ENCODE peak calls at places on chromosome 19, in five cellular contexts. G is HepG2, F is K562, M is H1, L is A549. W is an unnamed sample.

GRCh38 chr19:35395762-35396199 is 24.9 kb downstream of the GPR42 start:
- DNase-seq in G (peak; percentile 65), F (no peak), M (no peak), L (no peak), W (no peak)

GRCh38 chr19:38836438-38837303 is 5.1 kb upstream of the ECH1 start:
- DNase-seq in G (no peak), F (no peak), M (no peak), L (no peak), W (no peak)

GRCh38 chr19:5048091-5048726 is 79.3 kb downstream of the KDM4B start:
- DNase-seq in G (peak; percentile 27), F (peak; percentile 83), M (peak; percentile 65), L (peak; percentile 70), W (no peak)

GRCh38 chr19:30556230-30556711 is 184.1 kb downstream of the ZNF536 start:
- DNase-seq in G (no peak), F (no peak), M (no peak), L (no peak), W (no peak)

GRCh38 chr19:43132696-43133095 is 50.2 kb upstream of the PSG2 start:
- DNase-seq in G (no peak), F (no peak), M (no peak), L (no peak), W (no peak)

GRCh38 chr19:39351537-39352037 is 9.4 kb downstream of the SAMD4B start:
- DNase-seq in G (no peak), F (peak; percentile 70), M (no peak), L (no peak), W (no peak)

GRCh38 chr19:54209748-54210494 is 9.3 kb downstream of the RPS9 start:
- DNase-seq in G (peak; percentile 98), F (peak; percentile 96), M (no peak), L (peak; percentile 90), W (peak; percentile 40)

GRCh38 chr19:38727868-38728660 is 16.2 kb downstream of the CAPN12 start:
- DNase-seq in G (no peak), F (peak; percentile 89), M (no peak), L (no peak), W (no peak)

GRCh38 chr19:30103981-30104380 is 161.9 kb downstream of the URI1 start:
- DNase-seq in G (no peak), F (no peak), M (no peak), L (no peak), W (no peak)

GRCh38 chr19:18453269-18454024 is 15.5 kb upstream of the ISYNA1 start:
- DNase-seq in G (no peak), F (no peak), M (no peak), L (no peak), W (no peak)

GRCh38 chr19:17765069-17765618 is 13.9 kb downstream of the FCHO1 start:
- DNase-seq in G (peak; percentile 88), F (no peak), M (no peak), L (peak; percentile 21), W (no peak)

GRCh38 chr19:7927605-7928333 is 1.8 kb upstream of the CTXN1 start:
- DNase-seq in G (no peak), F (no peak), M (no peak), L (no peak), W (no peak)

GRCh38 chr19:19405919-19406877 is 723 bp downstream of the GATAD2A start:
- DNase-seq in G (no peak), F (peak; percentile 76), M (no peak), L (no peak), W (no peak)

GRCh38 chr19:35991731-35992450 is 3.1 kb upstream of the SDHAF1 start:
- DNase-seq in G (no peak), F (no peak), M (no peak), L (no peak), W (no peak)

GRCh38 chr19:54014920-54015560 is 23.6 kb downstream of the CACNG6 start:
- DNase-seq in G (no peak), F (no peak), M (no peak), L (no peak), W (no peak)

GRCh38 chr19:17332677-17333581 is 1.7 kb downstream of the ANO8 start:
- DNase-seq in G (peak; percentile 87), F (peak; percentile 97), M (peak; percentile 62), L (peak; percentile 41), W (peak; percentile 96)

GRCh38 chr19:940591-941291 is 14.9 kb downstream of the ARID3A start:
- DNase-seq in G (no peak), F (no peak), M (no peak), L (no peak), W (no peak)
- TF ChIP-seq RAD21 in G (no peak), F (no peak), M (no peak), L (no peak), W (no peak)

GRCh38 chr19:15433519-15434069 is 14.8 kb upstream of the AKAP8L start:
- DNase-seq in G (no peak), F (no peak), M (no peak), L (no peak), W (no peak)

GRCh38 chr19:15432018-15432494 is 13.3 kb upstream of the AKAP8L start:
- DNase-seq in G (no peak), F (peak; percentile 23), M (no peak), L (peak; percentile 21), W (no peak)

GRCh38 chr19:15430526-15431120 is 11.8 kb upstream of the AKAP8L start:
- DNase-seq in G (no peak), F (no peak), M (no peak), L (no peak), W (no peak)

GRCh38 chr19:15431396-15432017 is 12.7 kb upstream of the AKAP8L start:
- DNase-seq in G (no peak), F (peak; percentile 16), M (no peak), L (no peak), W (no peak)

DNA sequence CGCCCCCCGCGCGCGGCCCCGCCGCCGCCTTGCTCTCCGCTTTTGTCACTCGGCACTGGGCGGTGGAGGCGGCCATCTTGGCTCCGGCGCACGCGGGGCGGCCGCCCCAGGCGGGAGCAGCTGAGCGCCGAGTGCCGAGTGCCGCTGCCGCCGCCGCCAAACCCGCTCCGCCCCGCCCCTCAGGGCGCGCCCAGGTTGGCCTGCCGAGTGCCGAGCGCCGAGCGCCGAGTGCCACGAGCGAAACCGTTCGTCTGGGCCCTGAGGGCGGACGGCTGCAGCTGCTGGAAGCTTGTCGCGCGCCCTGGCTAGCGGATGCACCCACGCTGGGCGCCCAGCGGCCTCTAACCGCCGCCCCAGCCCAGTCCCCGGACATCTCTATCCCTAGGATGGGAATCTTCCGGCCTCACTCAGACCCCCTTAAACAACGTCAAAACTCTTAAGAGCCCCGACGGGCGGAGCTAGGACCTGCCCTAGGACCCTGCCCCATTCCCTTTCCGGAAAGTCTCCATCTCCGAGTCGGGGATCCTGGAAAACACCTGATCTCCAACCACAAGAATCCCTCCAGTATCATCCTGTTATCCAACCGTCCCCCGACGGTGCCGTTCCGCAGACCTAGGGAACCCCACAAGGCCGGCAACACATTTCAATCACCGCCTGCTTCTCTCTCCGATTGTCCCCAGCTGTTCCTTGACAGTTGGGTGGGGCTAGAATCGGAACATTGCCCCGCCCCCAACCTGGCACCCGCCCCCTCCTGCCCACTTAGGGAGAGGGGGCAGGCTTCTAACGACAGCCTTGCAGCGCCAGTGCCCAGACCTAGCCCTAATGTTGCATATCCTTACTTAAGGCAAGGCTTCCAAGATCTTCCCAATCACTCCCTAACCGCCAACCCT is 14.1 kb upstream of the AKAP8L start:
- DNase-seq in G (peak; percentile 65), F (peak; percentile 94), M (no peak), L (peak; percentile 75), W (peak; percentile 64)
- TF ChIP-seq RAD21 in G (peak; percentile 67), F (no peak), M (peak; percentile 13), L (no peak), W (no peak)

GRCh38 chr19:45464274-45464673 is 3.5 kb upstream of the FOSB start:
- DNase-seq in G (no peak), F (no peak), M (no peak), L (no peak), W (no peak)

GRCh38 chr19:45457776-45458175 is 10.0 kb upstream of the FOSB start:
- DNase-seq in G (no peak), F (no peak), M (no peak), L (no peak), W (no peak)

GRCh38 chr19:45463241-45463640 is 4.6 kb upstream of the FOSB start:
- DNase-seq in G (no peak), F (no peak), M (no peak), L (no peak), W (no peak)

GRCh38 chr19:45462174-45462573 is 5.6 kb upstream of the FOSB start:
- DNase-seq in G (no peak), F (no peak), M (no peak), L (no peak), W (no peak)

GRCh38 chr19:45460807-45461347 is 6.9 kb upstream of the FOSB start:
- DNase-seq in G (no peak), F (no peak), M (no peak), L (no peak), W (no peak)
- TF ChIP-seq RAD21 in G (no peak), F (no peak), M (no peak), L (no peak), W (no peak)

GRCh38 chr19:23075031-23075733 is 41.6 kb upstream of the ZNF730 start:
- DNase-seq in G (no peak), F (peak; percentile 69), M (peak; percentile 92), L (no peak), W (no peak)

GRCh38 chr19:23070353-23070781 is 46.5 kb upstream of the ZNF730 start:
- DNase-seq in G (no peak), F (peak; percentile 35), M (peak; percentile 51), L (no peak), W (no peak)

GRCh38 chr19:23065306-23065705 is 51.5 kb upstream of the ZNF730 start:
- DNase-seq in G (no peak), F (no peak), M (no peak), L (no peak), W (no peak)

GRCh38 chr19:23071087-23071511 is 45.7 kb upstream of the ZNF730 start:
- DNase-seq in G (no peak), F (peak; percentile 9), M (no peak), L (no peak), W (no peak)
- TF ChIP-seq RAD21 in G (no peak), F (no peak), M (no peak), L (no peak), W (no peak)

GRCh38 chr19:12777217-12778019 is 2.1 kb upstream of the HOOK2 start:
- DNase-seq in G (peak; percentile 50), F (peak; percentile 89), M (no peak), L (no peak), W (no peak)
- TF ChIP-seq RAD21 in G (peak; percentile 89), F (peak; percentile 94), M (peak; percentile 84), L (peak; percentile 80), W (peak; percentile 93)

DNA sequence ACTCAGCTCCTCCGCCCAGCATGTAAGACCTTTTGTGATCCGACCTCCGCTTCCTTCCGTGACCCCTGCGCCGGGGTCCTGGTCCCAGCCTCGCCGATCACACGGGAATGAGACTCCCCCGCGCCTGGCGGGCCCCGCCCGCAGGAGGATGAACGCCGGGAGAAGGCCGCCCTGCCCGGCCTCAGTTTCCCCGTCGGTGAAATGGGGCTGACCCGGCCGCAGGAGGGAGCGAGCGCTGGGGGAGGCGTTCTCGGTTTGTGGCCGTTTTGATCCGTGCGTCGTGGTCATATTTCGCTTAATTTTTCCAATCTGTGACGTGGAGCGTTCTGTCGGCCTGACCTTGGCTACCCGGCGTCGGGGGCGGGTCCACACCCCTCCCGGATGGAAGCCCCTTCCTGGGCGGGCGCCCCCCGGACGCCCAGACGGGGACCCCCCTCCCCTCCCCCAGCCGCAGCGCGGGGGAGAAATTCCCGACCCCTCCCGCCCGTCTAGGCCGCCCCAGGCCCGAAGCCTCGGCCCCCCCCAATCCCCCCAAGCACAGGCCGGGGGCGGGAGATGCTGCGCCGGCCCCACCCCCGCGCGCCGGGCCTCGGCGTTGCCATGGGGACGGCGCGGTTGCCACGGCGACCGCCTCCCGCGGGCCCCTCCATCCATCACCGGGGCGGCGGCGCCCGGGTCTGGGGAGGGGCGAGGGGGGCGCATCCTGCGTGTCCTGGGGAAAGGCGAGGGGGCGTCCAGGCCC is 11.1 kb downstream of the PALM start:
- DNase-seq in G (no peak), F (peak; percentile 58), M (no peak), L (no peak), W (no peak)
- TF ChIP-seq RAD21 in G (no peak), F (no peak), M (no peak), L (no peak), W (no peak)

W was measured in HCT116.